ENCODE peak calls at places on chromosomes 1 and 21, in six cellular contexts. T, S, P, Q, R and J are unnamed samples.

GRCh38 chr1:112423207-112423606 is 27.2 kb downstream of the CTTNBP2NL start:
- DNase-seq in S (no peak), P (no peak), Q (no peak), T (no peak), R (no peak), J (no peak)

GRCh38 chr21:27076035-27076434 is 109.1 kb upstream of the ADAMTS5 start:
- DNase-seq in S (no peak), T (no peak), P (no peak), Q (no peak), R (no peak), J (no peak)

GRCh38 chr1:8355439-8356255 is 37.7 kb downstream of the SLC45A1 start:
- DNase-seq in T (no peak), R (no peak), P (no peak), Q (no peak), S (no peak), J (no peak)

GRCh38 chr1:43882763-43883162 is 50.8 kb upstream of the ARTN start:
- DNase-seq in S (no peak), Q (no peak), R (no peak), P (no peak), T (no peak), J (no peak)

GRCh38 chr1:43238104-43238503 is 31.7 kb upstream of the TMEM125 start:
- DNase-seq in S (peak), Q (no peak), P (no peak), T (peak), R (peak), J (peak)

GRCh38 chr1:235767795-235768194 is 98.9 kb downstream of the LYST start:
- DNase-seq in S (no peak), R (no peak), Q (no peak), P (no peak), T (no peak), J (peak)

GRCh38 chr1:206419250-206419649 is 51.0 kb upstream of the IKBKE start:
- DNase-seq in P (no peak), Q (no peak), R (no peak), T (no peak), S (no peak), J (no peak)

GRCh38 chr1:42518894-42519293 is 55.8 kb downstream of the CCDC30 start:
- DNase-seq in R (no peak), T (no peak), P (no peak), S (no peak), Q (no peak), J (no peak)

GRCh38 chr1:171742577-171742922 is 685 bp upstream of the VAMP4 start:
- DNase-seq in R (peak), P (peak), T (peak), S (no peak), Q (no peak), J (no peak)

GRCh38 chr1:203638076-203638475 is 11.4 kb downstream of the ATP2B4 start:
- DNase-seq in T (no peak), P (no peak), S (no peak), Q (no peak), R (no peak), J (no peak)

GRCh38 chr1:191886977-191887376 is 271.3 kb upstream of the RGS18 start:
- DNase-seq in T (no peak), P (no peak), S (no peak), Q (no peak), R (no peak), J (peak)

GRCh38 chr1:108685524-108685923 is 6.6 kb upstream of the PRPF38B start:
- DNase-seq in Q (no peak), P (no peak), S (no peak), T (no peak), R (no peak), J (no peak)

GRCh38 chr1:45378184-45378583 is 37.9 kb upstream of the MUTYH start:
- DNase-seq in Q (no peak), P (no peak), T (no peak), S (no peak), R (no peak), J (no peak)

GRCh38 chr1:220833436-220833835 is 45.8 kb upstream of the HLX start:
- DNase-seq in S (no peak), T (no peak), P (no peak), Q (no peak), R (no peak), J (no peak)

GRCh38 chr21:37266515-37267221 is 466 bp downstream of the VPS26C start:
- DNase-seq in S (peak), T (no peak), R (no peak), P (no peak), Q (no peak), J (no peak)

GRCh38 chr1:25991937-25992688 is 5.8 kb downstream of the PAFAH2 start:
- DNase-seq in S (no peak), Q (no peak), P (no peak), R (no peak), T (no peak), J (no peak)

GRCh38 chr1:31944205-31945089 is 6.3 kb upstream of the PTP4A2 start:
- DNase-seq in T (peak), P (peak), Q (no peak), S (peak), R (peak), J (peak)

GRCh38 chr1:230262867-230263572 is 163.1 kb downstream of the PGBD5 start:
- DNase-seq in Q (no peak), R (no peak), P (peak), S (no peak), T (peak), J (no peak)

GRCh38 chr1:205711105-205712048 is 31.1 kb upstream of the SLC45A3 start:
- DNase-seq in P (peak), T (peak), Q (no peak), S (peak), R (peak), J (peak)

GRCh38 chr1:223245983-223246382 is 102.9 kb upstream of the TLR5 start:
- DNase-seq in R (no peak), S (no peak), P (no peak), Q (no peak), T (no peak), J (no peak)

GRCh38 chr1:159881930-159882839 is 17.8 kb downstream of the CFAP45 start:
- DNase-seq in R (peak), S (peak), T (no peak), P (peak), Q (no peak), J (peak)

GRCh38 chr1:66801176-66801575 is at the start of gene INSL5:
- DNase-seq in R (no peak), Q (no peak), P (no peak), S (no peak), T (no peak), J (no peak)